ENCODE peak calls at places on chromosome 9, in five cellular contexts. One of them, this sample, is unnamed.

GRCh38 chr9:118595719-118596305 is 773.4 kb downstream of the BRINP1 start:
- DNase-seq in coronary artery: no peak
- DNase-seq in AG04450: no peak
- DNase-seq in Panc1: no peak
- DNase-seq in A549: peak
- DNase-seq in this sample: peak

GRCh38 chr9:112820886-112821285 is 69.8 kb downstream of the SLC46A2 start:
- DNase-seq in coronary artery: no peak
- DNase-seq in AG04450: peak
- DNase-seq in Panc1: no peak
- DNase-seq in A549: no peak
- DNase-seq in this sample: no peak

GRCh38 chr9:14271078-14271673 is 42.8 kb downstream of the NFIB start:
- DNase-seq in coronary artery: no peak
- DNase-seq in AG04450: peak
- DNase-seq in Panc1: no peak
- DNase-seq in A549: peak
- DNase-seq in this sample: peak

GRCh38 chr9:131028931-131029573 is 20.1 kb downstream of the LAMC3 start:
- DNase-seq in coronary artery: no peak
- DNase-seq in AG04450: no peak
- DNase-seq in Panc1: no peak
- DNase-seq in A549: no peak
- DNase-seq in this sample: no peak

GRCh38 chr9:133141833-133142594 is 21.0 kb upstream of the RALGDS start:
- DNase-seq in coronary artery: no peak
- DNase-seq in AG04450: no peak
- DNase-seq in Panc1: no peak
- DNase-seq in A549: no peak
- DNase-seq in this sample: no peak

GRCh38 chr9:13292782-13293181 is 13.3 kb upstream of the MPDZ start:
- DNase-seq in coronary artery: no peak
- DNase-seq in AG04450: no peak
- DNase-seq in Panc1: no peak
- DNase-seq in A549: no peak
- DNase-seq in this sample: no peak

GRCh38 chr9:134004131-134004873 is 12.2 kb upstream of the VAV2 start:
- DNase-seq in coronary artery: no peak
- DNase-seq in AG04450: no peak
- DNase-seq in Panc1: no peak
- DNase-seq in A549: no peak
- DNase-seq in this sample: no peak

GRCh38 chr9:85248514-85249312 is 493.0 kb downstream of the AGTPBP1 start:
- DNase-seq in coronary artery: no peak
- DNase-seq in AG04450: no peak
- DNase-seq in Panc1: no peak
- DNase-seq in A549: peak
- DNase-seq in this sample: no peak

GRCh38 chr9:121827251-121827967 is 176.0 kb downstream of the DAB2IP start:
- DNase-seq in coronary artery: peak
- DNase-seq in AG04450: no peak
- DNase-seq in Panc1: no peak
- DNase-seq in A549: no peak
- DNase-seq in this sample: peak

GRCh38 chr9:122206118-122207046 is 22.4 kb downstream of the LHX6 start:
- DNase-seq in coronary artery: no peak
- DNase-seq in AG04450: peak
- DNase-seq in Panc1: no peak
- DNase-seq in A549: no peak
- DNase-seq in this sample: no peak

GRCh38 chr9:5825223-5825622 is 7.7 kb downstream of the ERMP1 start:
- DNase-seq in coronary artery: no peak
- DNase-seq in AG04450: no peak
- DNase-seq in Panc1: no peak
- DNase-seq in A549: no peak
- DNase-seq in this sample: no peak

GRCh38 chr9:134348404-134349155 is 22.3 kb downstream of the RXRA start:
- DNase-seq in coronary artery: no peak
- DNase-seq in AG04450: no peak
- DNase-seq in Panc1: no peak
- DNase-seq in A549: no peak
- DNase-seq in this sample: peak

GRCh38 chr9:83701769-83702168 is 6.0 kb downstream of the UBQLN1 start:
- DNase-seq in coronary artery: no peak
- DNase-seq in AG04450: no peak
- DNase-seq in Panc1: no peak
- DNase-seq in A549: peak
- DNase-seq in this sample: no peak

GRCh38 chr9:109799792-109800191 is 19.8 kb downstream of the PALM2AKAP2 start:
- DNase-seq in coronary artery: no peak
- DNase-seq in AG04450: no peak
- DNase-seq in Panc1: no peak
- DNase-seq in A549: no peak
- DNase-seq in this sample: no peak

GRCh38 chr9:6681147-6681956 is 35.8 kb upstream of the GLDC start:
- DNase-seq in coronary artery: peak
- DNase-seq in AG04450: peak
- DNase-seq in Panc1: no peak
- DNase-seq in A549: peak
- DNase-seq in this sample: peak

GRCh38 chr9:112858625-112859147 is 32.0 kb downstream of the SLC46A2 start:
- DNase-seq in coronary artery: no peak
- DNase-seq in AG04450: no peak
- DNase-seq in Panc1: no peak
- DNase-seq in A549: no peak
- DNase-seq in this sample: no peak

GRCh38 chr9:133694686-133695085 is 43.5 kb downstream of the SARDH start:
- DNase-seq in coronary artery: no peak
- DNase-seq in AG04450: no peak
- DNase-seq in Panc1: no peak
- DNase-seq in A549: no peak
- DNase-seq in this sample: no peak

GRCh38 chr9:133023117-133023890 is 7.5 kb upstream of the GTF3C5 start:
- DNase-seq in coronary artery: no peak
- DNase-seq in AG04450: no peak
- DNase-seq in Panc1: no peak
- DNase-seq in A549: peak
- DNase-seq in this sample: no peak

GRCh38 chr9:76415731-76416130 is 21.5 kb upstream of the RFK start:
- DNase-seq in coronary artery: no peak
- DNase-seq in AG04450: no peak
- DNase-seq in Panc1: no peak
- DNase-seq in A549: no peak
- DNase-seq in this sample: no peak

GRCh38 chr9:3751125-3751758 is 225.4 kb upstream of the RFX3 start:
- DNase-seq in coronary artery: no peak
- DNase-seq in AG04450: no peak
- DNase-seq in Panc1: no peak
- DNase-seq in A549: peak
- DNase-seq in this sample: no peak

GRCh38 chr9:127919253-127919815 is 2.5 kb upstream of the ST6GALNAC4 start:
- DNase-seq in coronary artery: peak
- DNase-seq in AG04450: peak
- DNase-seq in Panc1: peak
- DNase-seq in A549: peak
- DNase-seq in this sample: no peak

GRCh38 chr9:27247756-27248155 is 49.2 kb downstream of the EQTN start:
- DNase-seq in coronary artery: no peak
- DNase-seq in AG04450: peak
- DNase-seq in Panc1: no peak
- DNase-seq in A549: peak
- DNase-seq in this sample: no peak

GRCh38 chr9:123816817-123817472 is 113.0 kb downstream of the DENND1A start:
- DNase-seq in coronary artery: no peak
- DNase-seq in AG04450: no peak
- DNase-seq in Panc1: no peak
- DNase-seq in A549: no peak
- DNase-seq in this sample: no peak

GRCh38 chr9:131394464-131395026 is 659 bp downstream of the PRRC2B start:
- DNase-seq in coronary artery: no peak
- DNase-seq in AG04450: no peak
- DNase-seq in Panc1: no peak
- DNase-seq in A549: no peak
- DNase-seq in this sample: peak

GRCh38 chr9:127446720-127447415 is 4.3 kb downstream of the RPL12 start:
- DNase-seq in coronary artery: no peak
- DNase-seq in AG04450: no peak
- DNase-seq in Panc1: no peak
- DNase-seq in A549: peak
- DNase-seq in this sample: no peak

GRCh38 chr9:120912958-120913672 is 13.5 kb downstream of the TRAF1 start:
- DNase-seq in coronary artery: no peak
- DNase-seq in AG04450: no peak
- DNase-seq in Panc1: no peak
- DNase-seq in A549: no peak
- DNase-seq in this sample: no peak

DNA sequence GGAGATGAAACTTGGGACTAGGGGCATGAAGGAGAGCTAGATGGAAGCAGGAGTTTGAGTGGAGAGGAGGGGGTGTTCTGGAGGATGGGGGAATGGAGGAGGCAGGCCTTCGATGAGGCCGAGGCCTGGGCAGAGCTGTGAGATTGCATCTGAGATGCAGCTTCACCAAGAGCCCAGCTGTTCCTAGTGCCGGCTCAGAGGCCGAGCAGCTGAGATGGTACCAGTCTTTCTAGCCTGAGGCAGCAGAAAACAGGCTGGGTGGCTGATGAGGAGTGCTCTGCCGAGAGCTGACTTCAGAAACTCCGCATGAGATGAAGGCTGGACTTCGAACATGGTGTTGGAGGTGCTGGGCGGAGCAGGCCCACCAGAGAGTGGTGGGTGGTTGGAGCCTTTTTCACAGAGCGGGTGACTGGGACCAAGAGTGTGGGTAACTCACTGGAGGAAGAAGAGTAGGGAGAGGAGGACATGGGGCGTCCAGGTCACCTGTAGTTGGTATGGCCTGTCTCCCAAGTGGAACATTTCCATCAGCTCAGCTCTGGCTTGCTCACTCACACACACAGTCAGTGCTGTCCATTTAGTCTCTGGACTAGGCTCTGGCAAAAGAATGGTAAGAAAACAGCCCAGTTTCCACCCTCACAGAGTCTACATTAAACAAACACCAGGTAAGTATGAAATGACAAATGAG is 54.7 kb downstream of the TMOD1 start:
- DNase-seq in coronary artery: peak
- DNase-seq in AG04450: no peak
- DNase-seq in Panc1: no peak
- DNase-seq in A549: no peak
- DNase-seq in this sample: no peak
- H3K27ac ChIP-seq in coronary artery: peak
- H3K27ac ChIP-seq in AG04450: no peak
- H3K27ac ChIP-seq in Panc1: no peak
- H3K27ac ChIP-seq in A549: no peak
- H3K27ac ChIP-seq in this sample: peak

DNA sequence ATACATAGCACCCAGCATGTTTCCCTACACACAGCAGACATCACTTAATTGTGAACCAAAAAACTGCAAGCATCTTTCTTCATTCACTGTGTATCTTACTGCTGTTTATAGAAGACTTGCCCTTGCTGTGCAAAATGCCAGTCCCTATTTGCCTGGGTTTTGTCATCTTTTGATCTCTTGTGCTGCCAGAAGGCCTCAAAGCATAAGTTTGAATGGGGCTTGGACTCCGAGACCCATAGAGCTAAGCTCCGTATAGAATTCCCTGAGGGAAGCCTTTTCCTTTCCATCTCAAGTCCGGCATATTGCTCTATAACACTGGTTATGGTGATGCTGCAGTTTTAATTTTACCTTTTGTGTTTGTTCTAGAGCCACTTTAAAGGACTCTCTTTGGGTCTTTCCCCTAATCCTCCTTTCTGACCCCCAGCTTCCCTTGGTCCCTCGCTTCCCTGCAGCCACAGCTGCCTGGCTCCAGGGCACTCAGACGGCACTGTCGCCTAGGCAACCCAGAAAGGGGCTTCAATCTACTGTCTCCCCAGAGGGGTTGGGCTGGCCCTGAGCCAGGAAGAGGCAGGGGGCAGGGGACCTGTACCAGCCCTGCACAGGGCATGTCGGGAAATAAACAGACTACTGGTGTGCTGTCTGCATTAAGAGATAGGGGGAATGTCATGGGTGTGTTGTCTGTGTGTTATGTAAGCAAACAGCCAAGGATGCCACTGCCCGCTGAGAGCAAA is 73.4 kb upstream of the MELK start:
- DNase-seq in coronary artery: no peak
- DNase-seq in AG04450: no peak
- DNase-seq in Panc1: no peak
- DNase-seq in A549: no peak
- DNase-seq in this sample: no peak
- H3K27ac ChIP-seq in coronary artery: no peak
- H3K27ac ChIP-seq in AG04450: no peak
- H3K27ac ChIP-seq in Panc1: no peak
- H3K27ac ChIP-seq in A549: no peak
- H3K27ac ChIP-seq in this sample: no peak

GRCh38 chr9:111176511-111176910 is 138.2 kb upstream of the LPAR1 start:
- DNase-seq in coronary artery: no peak
- DNase-seq in AG04450: no peak
- DNase-seq in Panc1: no peak
- DNase-seq in A549: no peak
- DNase-seq in this sample: no peak
- H3K27ac ChIP-seq in coronary artery: no peak
- H3K27ac ChIP-seq in AG04450: no peak
- H3K27ac ChIP-seq in Panc1: no peak
- H3K27ac ChIP-seq in A549: no peak
- H3K27ac ChIP-seq in this sample: no peak

GRCh38 chr9:34451545-34451944 is 6.8 kb downstream of the FAM219A start:
- DNase-seq in coronary artery: no peak
- DNase-seq in AG04450: no peak
- DNase-seq in Panc1: no peak
- DNase-seq in A549: no peak
- DNase-seq in this sample: no peak
- H3K27ac ChIP-seq in coronary artery: no peak
- H3K27ac ChIP-seq in AG04450: no peak
- H3K27ac ChIP-seq in Panc1: no peak
- H3K27ac ChIP-seq in A549: no peak
- H3K27ac ChIP-seq in this sample: no peak

GRCh38 chr9:125425176-125425897 is 163.7 kb downstream of the GAPVD1 start:
- DNase-seq in coronary artery: no peak
- DNase-seq in AG04450: no peak
- DNase-seq in Panc1: no peak
- DNase-seq in A549: no peak
- DNase-seq in this sample: no peak
- H3K27ac ChIP-seq in coronary artery: no peak
- H3K27ac ChIP-seq in AG04450: no peak
- H3K27ac ChIP-seq in Panc1: peak
- H3K27ac ChIP-seq in A549: no peak
- H3K27ac ChIP-seq in this sample: no peak